ENCODE peak calls at places on chromosome 2, in six cellular contexts. One of them, this sample, is unnamed.
A peak's percentile ranks its signal among the peaks of the same experiment; 100 is the strongest.

GRCh38 chr2:120637847-120638246 is 97.8 kb upstream of the GLI2 start:
- DNase-seq in HFFc6: no peak
- DNase-seq in CD4-positive, alpha-beta T cell: no peak
- DNase-seq in T-helper 2 cell: no peak
- DNase-seq in frontal cortex: no peak
- DNase-seq in fibroblast of lung: no peak
- DNase-seq in this sample: no peak

GRCh38 chr2:141280037-141280436 is 850.8 kb downstream of the LRP1B start:
- DNase-seq in HFFc6: no peak
- DNase-seq in CD4-positive, alpha-beta T cell: no peak
- DNase-seq in T-helper 2 cell: no peak
- DNase-seq in frontal cortex: no peak
- DNase-seq in fibroblast of lung: no peak
- DNase-seq in this sample: no peak

GRCh38 chr2:212536385-212537310 is 2.0 kb downstream of the ERBB4 start:
- DNase-seq in HFFc6: no peak
- DNase-seq in CD4-positive, alpha-beta T cell: no peak
- DNase-seq in T-helper 2 cell: no peak
- DNase-seq in frontal cortex: no peak
- DNase-seq in fibroblast of lung: no peak
- DNase-seq in this sample: peak; percentile 7

GRCh38 chr2:92072461-92073035 is 2798.7 kb upstream of the TEKT4 start:
- DNase-seq in HFFc6: no peak
- DNase-seq in CD4-positive, alpha-beta T cell: no peak
- DNase-seq in T-helper 2 cell: no peak
- DNase-seq in frontal cortex: no peak
- DNase-seq in fibroblast of lung: no peak
- DNase-seq in this sample: no peak

GRCh38 chr2:62578837-62579640 is 73.0 kb upstream of the TMEM17 start:
- DNase-seq in HFFc6: peak; percentile 73
- DNase-seq in CD4-positive, alpha-beta T cell: no peak
- DNase-seq in T-helper 2 cell: no peak
- DNase-seq in frontal cortex: no peak
- DNase-seq in fibroblast of lung: peak; percentile 83
- DNase-seq in this sample: peak; percentile 21

GRCh38 chr2:150030440-150030839 is 442.9 kb upstream of the MMADHC start:
- DNase-seq in HFFc6: no peak
- DNase-seq in CD4-positive, alpha-beta T cell: no peak
- DNase-seq in T-helper 2 cell: no peak
- DNase-seq in frontal cortex: no peak
- DNase-seq in fibroblast of lung: no peak
- DNase-seq in this sample: no peak

GRCh38 chr2:70984576-70985282 is 6.3 kb downstream of the ANKRD53 start:
- DNase-seq in HFFc6: peak; percentile 40
- DNase-seq in CD4-positive, alpha-beta T cell: peak; percentile 71
- DNase-seq in T-helper 2 cell: peak; percentile 56
- DNase-seq in frontal cortex: peak; percentile 71
- DNase-seq in fibroblast of lung: peak; percentile 28
- DNase-seq in this sample: peak; percentile 58

GRCh38 chr2:117980381-117980780 is 33.5 kb downstream of the CCDC93 start:
- DNase-seq in HFFc6: peak; percentile 73
- DNase-seq in CD4-positive, alpha-beta T cell: no peak
- DNase-seq in T-helper 2 cell: no peak
- DNase-seq in frontal cortex: no peak
- DNase-seq in fibroblast of lung: peak; percentile 86
- DNase-seq in this sample: no peak

GRCh38 chr2:170679607-170680079 is 35.5 kb upstream of the SP5 start:
- DNase-seq in HFFc6: no peak
- DNase-seq in CD4-positive, alpha-beta T cell: no peak
- DNase-seq in T-helper 2 cell: no peak
- DNase-seq in frontal cortex: no peak
- DNase-seq in fibroblast of lung: no peak
- DNase-seq in this sample: no peak

GRCh38 chr2:233252227-233252626 is 754 bp downstream of the ATG16L1 start:
- DNase-seq in HFFc6: no peak
- DNase-seq in CD4-positive, alpha-beta T cell: no peak
- DNase-seq in T-helper 2 cell: no peak
- DNase-seq in frontal cortex: no peak
- DNase-seq in fibroblast of lung: no peak
- DNase-seq in this sample: no peak

GRCh38 chr2:11228692-11229091 is 73.4 kb downstream of the SLC66A3 start:
- DNase-seq in HFFc6: no peak
- DNase-seq in CD4-positive, alpha-beta T cell: no peak
- DNase-seq in T-helper 2 cell: no peak
- DNase-seq in frontal cortex: no peak
- DNase-seq in fibroblast of lung: no peak
- DNase-seq in this sample: peak; percentile 24

GRCh38 chr2:160205511-160205910 is 5.4 kb upstream of the ITGB6 start:
- DNase-seq in HFFc6: peak; percentile 99
- DNase-seq in CD4-positive, alpha-beta T cell: no peak
- DNase-seq in T-helper 2 cell: no peak
- DNase-seq in frontal cortex: no peak
- DNase-seq in fibroblast of lung: peak; percentile 99
- DNase-seq in this sample: peak; percentile 97

GRCh38 chr2:8615252-8616083 is 66.4 kb upstream of the ID2 start:
- DNase-seq in HFFc6: no peak
- DNase-seq in CD4-positive, alpha-beta T cell: no peak
- DNase-seq in T-helper 2 cell: no peak
- DNase-seq in frontal cortex: no peak
- DNase-seq in fibroblast of lung: no peak
- DNase-seq in this sample: no peak

GRCh38 chr2:199807966-199808365 is 43.0 kb downstream of the FTCDNL1 start:
- DNase-seq in HFFc6: no peak
- DNase-seq in CD4-positive, alpha-beta T cell: no peak
- DNase-seq in T-helper 2 cell: no peak
- DNase-seq in frontal cortex: no peak
- DNase-seq in fibroblast of lung: no peak
- DNase-seq in this sample: no peak

GRCh38 chr2:157875720-157876065 is 437 bp downstream of the ACVR1 start:
- DNase-seq in HFFc6: no peak
- DNase-seq in CD4-positive, alpha-beta T cell: no peak
- DNase-seq in T-helper 2 cell: peak; percentile 59
- DNase-seq in frontal cortex: no peak
- DNase-seq in fibroblast of lung: peak; percentile 35
- DNase-seq in this sample: peak; percentile 43

GRCh38 chr2:239696559-239697207 is 295.9 kb upstream of the HDAC4 start:
- DNase-seq in HFFc6: no peak
- DNase-seq in CD4-positive, alpha-beta T cell: no peak
- DNase-seq in T-helper 2 cell: no peak
- DNase-seq in frontal cortex: no peak
- DNase-seq in fibroblast of lung: no peak
- DNase-seq in this sample: no peak

GRCh38 chr2:212970132-212970531 is 181.3 kb downstream of the IKZF2 start:
- DNase-seq in HFFc6: peak; percentile 59
- DNase-seq in CD4-positive, alpha-beta T cell: no peak
- DNase-seq in T-helper 2 cell: no peak
- DNase-seq in frontal cortex: no peak
- DNase-seq in fibroblast of lung: peak; percentile 73
- DNase-seq in this sample: no peak

GRCh38 chr2:16900405-16901025 is 234.9 kb upstream of the CYRIA start:
- DNase-seq in HFFc6: no peak
- DNase-seq in CD4-positive, alpha-beta T cell: no peak
- DNase-seq in T-helper 2 cell: no peak
- DNase-seq in frontal cortex: no peak
- DNase-seq in fibroblast of lung: peak; percentile 5
- DNase-seq in this sample: no peak

GRCh38 chr2:62306751-62307468 is 111.0 kb downstream of the B3GNT2 start:
- DNase-seq in HFFc6: no peak
- DNase-seq in CD4-positive, alpha-beta T cell: no peak
- DNase-seq in T-helper 2 cell: peak; percentile 55
- DNase-seq in frontal cortex: no peak
- DNase-seq in fibroblast of lung: peak; percentile 32
- DNase-seq in this sample: peak; percentile 89

GRCh38 chr2:160227252-160227651 is 27.2 kb upstream of the ITGB6 start:
- DNase-seq in HFFc6: peak; percentile 66
- DNase-seq in CD4-positive, alpha-beta T cell: no peak
- DNase-seq in T-helper 2 cell: no peak
- DNase-seq in frontal cortex: no peak
- DNase-seq in fibroblast of lung: peak; percentile 80
- DNase-seq in this sample: peak; percentile 78

GRCh38 chr2:19746611-19747309 is 155.0 kb downstream of the TTC32 start:
- DNase-seq in HFFc6: no peak
- DNase-seq in CD4-positive, alpha-beta T cell: no peak
- DNase-seq in T-helper 2 cell: no peak
- DNase-seq in frontal cortex: no peak
- DNase-seq in fibroblast of lung: no peak
- DNase-seq in this sample: peak; percentile 29

GRCh38 chr2:171798156-171798815 is 95.8 kb downstream of the SLC25A12 start:
- DNase-seq in HFFc6: peak; percentile 66
- DNase-seq in CD4-positive, alpha-beta T cell: no peak
- DNase-seq in T-helper 2 cell: no peak
- DNase-seq in frontal cortex: no peak
- DNase-seq in fibroblast of lung: peak; percentile 75
- DNase-seq in this sample: peak; percentile 81

GRCh38 chr2:43484323-43484930 is 111.4 kb downstream of the THADA start:
- DNase-seq in HFFc6: peak; percentile 52
- DNase-seq in CD4-positive, alpha-beta T cell: no peak
- DNase-seq in T-helper 2 cell: peak; percentile 27
- DNase-seq in frontal cortex: peak; percentile 12
- DNase-seq in fibroblast of lung: peak; percentile 72
- DNase-seq in this sample: peak; percentile 84

GRCh38 chr2:66519264-66519843 is 84.4 kb downstream of the MEIS1 start:
- DNase-seq in HFFc6: no peak
- DNase-seq in CD4-positive, alpha-beta T cell: no peak
- DNase-seq in T-helper 2 cell: no peak
- DNase-seq in frontal cortex: no peak
- DNase-seq in fibroblast of lung: no peak
- DNase-seq in this sample: no peak

GRCh38 chr2:173750332-173750731 is 214.8 kb downstream of the SP3 start:
- DNase-seq in HFFc6: no peak
- DNase-seq in CD4-positive, alpha-beta T cell: no peak
- DNase-seq in T-helper 2 cell: no peak
- DNase-seq in frontal cortex: no peak
- DNase-seq in fibroblast of lung: peak; percentile 47
- DNase-seq in this sample: peak; percentile 30

GRCh38 chr2:200525882-200526651 is at the start of gene SGO2:
- DNase-seq in HFFc6: peak; percentile 94
- DNase-seq in CD4-positive, alpha-beta T cell: peak; percentile 91
- DNase-seq in T-helper 2 cell: peak; percentile 92
- DNase-seq in frontal cortex: peak; percentile 95
- DNase-seq in fibroblast of lung: peak; percentile 92
- DNase-seq in this sample: peak; percentile 95

GRCh38 chr2:196131384-196131861 is 40.0 kb downstream of the STK17B start:
- DNase-seq in HFFc6: peak; percentile 45
- DNase-seq in CD4-positive, alpha-beta T cell: peak; percentile 45
- DNase-seq in T-helper 2 cell: peak; percentile 52
- DNase-seq in frontal cortex: no peak
- DNase-seq in fibroblast of lung: peak; percentile 25
- DNase-seq in this sample: peak; percentile 18

GRCh38 chr2:146239392-146240135 is 1605.3 kb upstream of the ACVR2A start:
- DNase-seq in HFFc6: peak; percentile 85
- DNase-seq in CD4-positive, alpha-beta T cell: no peak
- DNase-seq in T-helper 2 cell: no peak
- DNase-seq in frontal cortex: no peak
- DNase-seq in fibroblast of lung: peak; percentile 90
- DNase-seq in this sample: no peak

GRCh38 chr2:54757496-54757895 is 34.0 kb downstream of the EML6 start:
- DNase-seq in HFFc6: peak; percentile 36
- DNase-seq in CD4-positive, alpha-beta T cell: no peak
- DNase-seq in T-helper 2 cell: no peak
- DNase-seq in frontal cortex: no peak
- DNase-seq in fibroblast of lung: peak; percentile 50
- DNase-seq in this sample: peak; percentile 21

GRCh38 chr2:224520064-224520463 is 65.1 kb downstream of the CUL3 start:
- DNase-seq in HFFc6: peak; percentile 66
- DNase-seq in CD4-positive, alpha-beta T cell: no peak
- DNase-seq in T-helper 2 cell: no peak
- DNase-seq in frontal cortex: no peak
- DNase-seq in fibroblast of lung: peak; percentile 81
- DNase-seq in this sample: no peak

GRCh38 chr2:209189893-209190292 is 234.0 kb upstream of the MAP2 start:
- DNase-seq in HFFc6: no peak
- DNase-seq in CD4-positive, alpha-beta T cell: no peak
- DNase-seq in T-helper 2 cell: no peak
- DNase-seq in frontal cortex: no peak
- DNase-seq in fibroblast of lung: no peak
- DNase-seq in this sample: no peak

GRCh38 chr2:70886541-70886987 is 49.1 kb upstream of the ATP6V1B1 start:
- DNase-seq in HFFc6: no peak
- DNase-seq in CD4-positive, alpha-beta T cell: no peak
- DNase-seq in T-helper 2 cell: no peak
- DNase-seq in frontal cortex: no peak
- DNase-seq in fibroblast of lung: no peak
- DNase-seq in this sample: no peak

GRCh38 chr2:222969491-222969890 is 82.5 kb upstream of the KCNE4 start:
- DNase-seq in HFFc6: peak; percentile 49
- DNase-seq in CD4-positive, alpha-beta T cell: no peak
- DNase-seq in T-helper 2 cell: no peak
- DNase-seq in frontal cortex: no peak
- DNase-seq in fibroblast of lung: peak; percentile 51
- DNase-seq in this sample: no peak

GRCh38 chr2:138122891-138123290 is 158.6 kb downstream of the HNMT start:
- DNase-seq in HFFc6: no peak
- DNase-seq in CD4-positive, alpha-beta T cell: no peak
- DNase-seq in T-helper 2 cell: no peak
- DNase-seq in frontal cortex: no peak
- DNase-seq in fibroblast of lung: peak; percentile 19
- DNase-seq in this sample: no peak

GRCh38 chr2:129319422-129319717 is 660.1 kb upstream of the RAB6C start:
- DNase-seq in HFFc6: no peak
- DNase-seq in CD4-positive, alpha-beta T cell: no peak
- DNase-seq in T-helper 2 cell: no peak
- DNase-seq in frontal cortex: no peak
- DNase-seq in fibroblast of lung: no peak
- DNase-seq in this sample: no peak

GRCh38 chr2:3585239-3586109 is 9.4 kb upstream of the COLEC11 start:
- DNase-seq in HFFc6: peak; percentile 40
- DNase-seq in CD4-positive, alpha-beta T cell: no peak
- DNase-seq in T-helper 2 cell: no peak
- DNase-seq in frontal cortex: peak; percentile 47
- DNase-seq in fibroblast of lung: peak; percentile 30
- DNase-seq in this sample: peak; percentile 34

GRCh38 chr2:120338015-120338414 is 7.9 kb upstream of the INHBB start:
- DNase-seq in HFFc6: no peak
- DNase-seq in CD4-positive, alpha-beta T cell: no peak
- DNase-seq in T-helper 2 cell: no peak
- DNase-seq in frontal cortex: no peak
- DNase-seq in fibroblast of lung: no peak
- DNase-seq in this sample: no peak

GRCh38 chr2:55296393-55296792 is 27.4 kb upstream of the MTIF2 start:
- DNase-seq in HFFc6: no peak
- DNase-seq in CD4-positive, alpha-beta T cell: no peak
- DNase-seq in T-helper 2 cell: no peak
- DNase-seq in frontal cortex: no peak
- DNase-seq in fibroblast of lung: no peak
- DNase-seq in this sample: no peak

GRCh38 chr2:39513641-39514094 is 76.6 kb upstream of the MAP4K3 start:
- DNase-seq in HFFc6: peak; percentile 97
- DNase-seq in CD4-positive, alpha-beta T cell: no peak
- DNase-seq in T-helper 2 cell: no peak
- DNase-seq in frontal cortex: peak; percentile 36
- DNase-seq in fibroblast of lung: peak; percentile 98
- DNase-seq in this sample: peak; percentile 98